ENCODE peak calls at places on chromosomes 4 and X, in five cellular contexts. F is IMR-90; N is OCI-LY7; A is CD8-positive, alpha-beta T cell; V is K562. S is an unnamed sample. For H3K36me3, the result is how much of the 10 kb centered on the place peaks cover.

GRCh38 chr4:137378393-137379290 is 153.7 kb downstream of the PCDH18 start:
- DNase-seq in V (no peak), N (no peak), F (no peak), A (no peak), S (no peak)

GRCh38 chr4:178917756-178918155 is 1475.5 kb upstream of the AGA start:
- DNase-seq in A (no peak), V (no peak), N (no peak), F (no peak), S (no peak)

GRCh38 chr4:26074672-26075071 is 160.7 kb downstream of the SMIM20 start:
- DNase-seq in A (no peak), N (no peak), V (no peak), F (no peak), S (no peak)

GRCh38 chr4:182600836-182601235 is 316.4 kb downstream of the DCTD start:
- DNase-seq in N (no peak), F (no peak), A (no peak), V (no peak), S (no peak)

GRCh38 chrX:147570483-147570882 is 341.2 kb upstream of the FMR1 start:
- DNase-seq in N (no peak), F (no peak), A (no peak), V (no peak), S (no peak)

GRCh38 chrX:114842181-114842580 is 175.2 kb downstream of the IL13RA2 start:
- DNase-seq in N (no peak), V (no peak), F (no peak), A (no peak), S (no peak)

GRCh38 chrX:47560179-47560830 is 700 bp upstream of the ARAF start:
- DNase-seq in V (no peak), N (no peak), F (peak), A (no peak), S (no peak)

GRCh38 chr4:125323547-125324100 is 8.9 kb downstream of the FAT4 start:
- DNase-seq in V (no peak), N (no peak), A (no peak), F (peak), S (no peak)

GRCh38 chrX:57156397-57157049 is 19.3 kb upstream of the SPIN2A start:
- DNase-seq in F (peak), N (peak), V (peak), A (no peak), S (peak)

GRCh38 chrX:108439961-108440696 is 491 bp downstream of the COL4A5 start:
- DNase-seq in V (peak), F (peak), N (no peak), A (no peak), S (no peak)

GRCh38 chrX:36957425-36958328 is 50.5 kb upstream of the FAM47C start:
- DNase-seq in A (no peak), V (no peak), F (no peak), N (no peak), S (no peak)
- TF ChIP-seq CTCF in A (no peak), V (no peak), F (no peak), N (no peak), S (no peak)

DNA sequence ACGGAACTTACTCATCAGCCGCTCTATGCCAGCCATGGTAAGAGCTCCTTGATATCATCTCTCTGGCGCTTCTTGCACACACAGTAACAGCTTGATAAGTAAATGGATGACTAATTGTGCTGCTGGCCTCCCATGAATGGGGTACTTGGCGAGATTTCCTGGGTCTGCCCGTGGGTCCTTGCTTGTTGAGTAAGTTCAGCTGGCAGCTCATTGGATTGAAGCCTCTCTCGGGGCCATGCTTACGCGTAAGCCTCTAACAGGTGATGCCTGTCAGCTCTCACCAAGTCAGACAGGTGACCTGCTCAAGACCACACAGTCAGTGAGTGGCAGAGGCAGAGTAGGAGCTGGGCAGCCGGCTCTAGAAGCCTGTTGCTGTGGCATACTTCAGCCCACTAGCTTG is 7.7 kb downstream of the NSG1 start:
- DNase-seq in V (no peak), N (no peak), F (peak), A (no peak), S (no peak)
- H3K36me3 ChIP-seq in V (under half), N (under half), F (under half), A (under half), S (under half)

GRCh38 chr4:82591592-82591991 is 29.8 kb upstream of the TMEM150C start:
- DNase-seq in A (no peak), V (no peak), F (no peak), N (no peak), S (no peak)

GRCh38 chr4:82594466-82594865 is 32.7 kb upstream of the TMEM150C start:
- DNase-seq in A (no peak), V (no peak), N (no peak), F (no peak), S (no peak)

GRCh38 chr4:82589756-82590155 is 28.0 kb upstream of the TMEM150C start:
- DNase-seq in N (no peak), F (no peak), A (no peak), V (no peak), S (no peak)

GRCh38 chr4:82592639-82593038 is 30.9 kb upstream of the TMEM150C start:
- DNase-seq in V (no peak), N (no peak), A (no peak), F (no peak), S (no peak)

GRCh38 chr4:82593416-82593815 is 31.6 kb upstream of the TMEM150C start:
- DNase-seq in N (no peak), F (no peak), A (no peak), V (no peak), S (no peak)
- TF ChIP-seq CTCF in N (no peak), F (no peak), A (no peak), V (no peak), S (no peak)

GRCh38 chrX:11113731-11114130 is 2.6 kb downstream of the HCCS start:
- DNase-seq in V (no peak), A (no peak), N (peak), F (peak), S (no peak)

GRCh38 chrX:11119295-11119943 is 8.3 kb downstream of the HCCS start:
- DNase-seq in N (no peak), F (no peak), A (no peak), V (no peak), S (no peak)

GRCh38 chrX:11111947-11112346 is 815 bp downstream of the HCCS start:
- DNase-seq in F (no peak), N (no peak), V (no peak), A (no peak), S (no peak)

GRCh38 chrX:11117751-11118150 is 6.6 kb downstream of the HCCS start:
- DNase-seq in F (no peak), A (no peak), V (peak), N (no peak), S (no peak)
- H3K36me3 ChIP-seq in F (under half), A (under half), V (half or more), N (half or more), S (under half)

S was measured in WERI-Rb-1.